ENCODE peak calls at places on chromosomes 13 and 19, in four cellular contexts. One of them, this sample, is unnamed. For H3K4me1, the result is how much of the 10 kb centered on the place peaks cover.

GRCh38 chr13:19845758-19846157 is 17.7 kb downstream of the ZMYM5 start:
- DNase-seq in K562: peak
- DNase-seq in H1: no peak
- DNase-seq in GM12878: no peak
- DNase-seq in this sample: peak

GRCh38 chr13:52765991-52766390 is 26.4 kb upstream of the CNMD start:
- DNase-seq in GM12878: no peak
- DNase-seq in K562: no peak
- DNase-seq in H1: no peak
- DNase-seq in this sample: no peak

GRCh38 chr13:41075034-41075433 is 13.7 kb downstream of the WBP4 start:
- DNase-seq in GM12878: no peak
- DNase-seq in H1: no peak
- DNase-seq in K562: peak
- DNase-seq in this sample: no peak

GRCh38 chr19:39412100-39412866 is at the start of gene PLEKHG2:
- DNase-seq in H1: peak
- DNase-seq in K562: peak
- DNase-seq in GM12878: peak
- DNase-seq in this sample: peak

GRCh38 chr13:106997219-106997618 is 429.3 kb upstream of the ARGLU1 start:
- DNase-seq in K562: no peak
- DNase-seq in H1: no peak
- DNase-seq in GM12878: no peak
- DNase-seq in this sample: no peak

GRCh38 chr19:58559275-58560006 is 1.0 kb upstream of the UBE2M start:
- DNase-seq in K562: peak
- DNase-seq in GM12878: peak
- DNase-seq in H1: no peak
- DNase-seq in this sample: peak

GRCh38 chr19:58434217-58434616 is 5.7 kb downstream of the ZNF132 start:
- DNase-seq in GM12878: no peak
- DNase-seq in H1: no peak
- DNase-seq in K562: no peak
- DNase-seq in this sample: no peak

GRCh38 chr19:46413262-46414031 is at the start of gene CCDC8:
- DNase-seq in H1: peak
- DNase-seq in GM12878: no peak
- DNase-seq in K562: peak
- DNase-seq in this sample: no peak

GRCh38 chr13:50999641-51000040 is 90.0 kb downstream of the RNASEH2B start:
- DNase-seq in GM12878: no peak
- DNase-seq in H1: no peak
- DNase-seq in K562: no peak
- DNase-seq in this sample: no peak

GRCh38 chr13:78160793-78161192 is 242.2 kb upstream of the EDNRB start:
- DNase-seq in H1: no peak
- DNase-seq in GM12878: no peak
- DNase-seq in K562: no peak
- DNase-seq in this sample: no peak

GRCh38 chr19:1298235-1298634 is 12.6 kb downstream of the EFNA2 start:
- DNase-seq in H1: no peak
- DNase-seq in GM12878: no peak
- DNase-seq in K562: no peak
- DNase-seq in this sample: no peak

GRCh38 chr13:104593251-104593576 is 1527.0 kb upstream of the SLC10A2 start:
- DNase-seq in H1: no peak
- DNase-seq in K562: no peak
- DNase-seq in GM12878: no peak
- DNase-seq in this sample: no peak

GRCh38 chr19:3798137-3798536 is 12.0 kb upstream of the MATK start:
- DNase-seq in H1: no peak
- DNase-seq in K562: no peak
- DNase-seq in GM12878: no peak
- DNase-seq in this sample: no peak

GRCh38 chr13:37168922-37169321 is 63.5 kb upstream of the CSNK1A1L start:
- DNase-seq in GM12878: no peak
- DNase-seq in H1: no peak
- DNase-seq in K562: no peak
- DNase-seq in this sample: no peak

GRCh38 chr19:42276821-42277220 is 7.8 kb downstream of the CIC start:
- DNase-seq in H1: no peak
- DNase-seq in GM12878: no peak
- DNase-seq in K562: no peak
- DNase-seq in this sample: no peak

GRCh38 chr19:42275103-42275502 is 6.1 kb downstream of the CIC start:
- DNase-seq in K562: no peak
- DNase-seq in H1: no peak
- DNase-seq in GM12878: no peak
- DNase-seq in this sample: no peak

GRCh38 chr19:42275517-42275916 is 6.5 kb downstream of the CIC start:
- DNase-seq in H1: no peak
- DNase-seq in K562: no peak
- DNase-seq in GM12878: no peak
- DNase-seq in this sample: no peak

GRCh38 chr19:42277821-42278809 is 9.1 kb downstream of the CIC start:
- DNase-seq in GM12878: no peak
- DNase-seq in K562: no peak
- DNase-seq in H1: no peak
- DNase-seq in this sample: no peak

GRCh38 chr19:42276284-42276683 is 7.2 kb downstream of the CIC start:
- DNase-seq in H1: no peak
- DNase-seq in K562: no peak
- DNase-seq in GM12878: no peak
- DNase-seq in this sample: no peak
- H3K4me1 ChIP-seq in H1: under half
- H3K4me1 ChIP-seq in K562: under half
- H3K4me1 ChIP-seq in GM12878: under half
- H3K4me1 ChIP-seq in this sample: under half

DNA sequence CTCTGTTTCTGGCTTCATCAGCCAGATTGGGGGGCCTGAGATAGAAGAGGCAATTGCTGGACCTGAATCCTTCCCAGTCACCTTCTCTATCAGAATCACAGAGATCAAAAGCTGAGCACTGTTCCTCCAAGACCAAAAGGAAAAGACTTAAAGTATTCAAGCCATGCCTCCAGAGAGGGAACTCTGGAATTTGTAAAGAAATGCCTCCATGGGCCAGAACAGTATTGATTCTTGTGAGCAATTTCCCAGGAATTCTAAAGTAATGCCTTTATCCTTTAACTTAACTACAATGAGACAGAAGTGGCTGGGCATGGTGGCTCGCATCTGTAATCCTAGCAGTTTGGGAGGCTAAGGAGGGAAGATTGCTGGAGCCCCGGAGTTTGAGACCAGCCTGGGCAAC is 148.8 kb downstream of the FLT1 start:
- DNase-seq in K562: no peak
- DNase-seq in H1: no peak
- DNase-seq in GM12878: no peak
- DNase-seq in this sample: no peak
- H3K4me2 ChIP-seq in K562: no peak
- H3K4me2 ChIP-seq in H1: no peak
- H3K4me2 ChIP-seq in GM12878: no peak
- H3K4me2 ChIP-seq in this sample: no peak

GRCh38 chr13:42981317-42981716 is 10.7 kb downstream of the EPSTI1 start:
- DNase-seq in GM12878: no peak
- DNase-seq in K562: no peak
- DNase-seq in H1: no peak
- DNase-seq in this sample: no peak

GRCh38 chr13:42986176-42986574 is 5.9 kb downstream of the EPSTI1 start:
- DNase-seq in GM12878: no peak
- DNase-seq in H1: no peak
- DNase-seq in K562: no peak
- DNase-seq in this sample: no peak

GRCh38 chr13:42984691-42985090 is 7.3 kb downstream of the EPSTI1 start:
- DNase-seq in H1: no peak
- DNase-seq in K562: no peak
- DNase-seq in GM12878: no peak
- DNase-seq in this sample: no peak

GRCh38 chr13:42981853-42982252 is 10.2 kb downstream of the EPSTI1 start:
- DNase-seq in H1: no peak
- DNase-seq in K562: no peak
- DNase-seq in GM12878: no peak
- DNase-seq in this sample: no peak

DNA sequence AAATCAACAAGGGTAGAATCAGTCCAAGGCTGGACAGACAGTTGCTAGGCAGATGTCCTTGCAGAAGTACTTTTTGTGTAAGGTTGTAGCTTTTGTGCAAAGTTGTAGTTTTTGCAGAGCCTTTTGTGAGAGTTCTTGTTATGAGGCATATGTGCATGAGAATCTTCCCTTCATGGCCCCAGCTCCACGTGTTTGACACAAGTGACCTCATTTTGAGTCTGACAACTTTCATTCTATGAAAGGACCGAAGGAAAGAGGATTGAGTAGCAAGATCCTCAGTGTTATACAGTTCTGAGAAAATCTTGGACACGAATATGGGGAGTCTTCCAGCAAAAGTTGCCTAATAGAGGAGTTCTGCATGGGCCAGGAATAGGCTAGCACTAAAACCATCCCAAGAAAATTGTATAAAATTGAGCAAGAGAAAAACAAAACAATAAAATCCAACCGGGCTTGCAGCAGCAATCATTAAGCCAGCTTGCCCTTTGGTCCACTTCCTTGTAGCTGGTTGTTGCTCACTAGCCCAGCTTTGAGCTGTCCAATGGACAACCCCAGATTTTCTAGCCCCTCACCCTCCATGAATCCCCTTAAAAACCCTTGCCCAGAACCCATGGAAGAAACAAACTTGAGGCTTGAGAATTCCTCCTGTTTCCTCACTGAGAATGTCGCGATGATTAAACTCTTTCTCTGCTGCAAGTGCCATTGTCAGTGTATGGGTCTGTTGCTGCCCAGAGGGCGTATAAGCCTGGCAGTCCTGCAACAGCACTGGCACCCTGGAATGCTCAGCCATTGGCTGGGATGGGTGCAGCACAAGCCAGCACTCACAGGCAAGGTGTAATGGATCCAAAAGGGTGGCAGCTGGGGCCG is 6.5 kb downstream of the EPSTI1 start:
- DNase-seq in H1: no peak
- DNase-seq in K562: no peak
- DNase-seq in GM12878: no peak
- DNase-seq in this sample: no peak
- TF ChIP-seq EGR1 in H1: no peak
- TF ChIP-seq EGR1 in K562: no peak
- TF ChIP-seq EGR1 in GM12878: no peak
- TF ChIP-seq EGR1 in this sample: no peak

GRCh38 chr19:9842834-9843625 is 7.9 kb downstream of the PIN1 start:
- DNase-seq in GM12878: no peak
- DNase-seq in K562: no peak
- DNase-seq in H1: no peak
- DNase-seq in this sample: no peak

GRCh38 chr19:9838324-9838723 is 3.2 kb downstream of the PIN1 start:
- DNase-seq in K562: no peak
- DNase-seq in GM12878: no peak
- DNase-seq in H1: no peak
- DNase-seq in this sample: no peak

GRCh38 chr19:9836021-9836420 is 903 bp downstream of the PIN1 start:
- DNase-seq in GM12878: no peak
- DNase-seq in H1: no peak
- DNase-seq in K562: peak
- DNase-seq in this sample: no peak

GRCh38 chr19:9835507-9835949 is 410 bp downstream of the PIN1 start:
- DNase-seq in K562: no peak
- DNase-seq in GM12878: no peak
- DNase-seq in H1: no peak
- DNase-seq in this sample: no peak

DNA sequence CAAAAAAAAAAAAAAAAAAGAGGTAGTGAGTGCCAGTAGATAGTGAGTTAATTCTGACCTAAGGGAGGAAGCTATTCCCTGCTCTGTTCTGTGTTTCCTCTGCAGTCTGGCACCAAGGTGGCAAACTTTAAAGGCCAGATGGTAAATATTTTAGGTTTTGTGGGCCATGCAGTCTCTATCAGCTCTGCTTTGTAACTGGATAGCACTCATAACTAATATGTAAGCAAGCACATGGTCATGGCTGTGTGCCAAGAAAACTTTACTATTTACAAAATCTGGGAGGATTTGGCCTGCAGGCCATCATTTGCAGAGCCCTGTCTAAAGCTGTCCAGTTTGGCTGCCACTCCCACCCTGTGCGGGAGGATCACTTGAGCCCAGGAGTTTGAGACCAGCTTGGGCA is 4.3 kb downstream of the PIN1 start:
- DNase-seq in GM12878: no peak
- DNase-seq in K562: peak
- DNase-seq in H1: no peak
- DNase-seq in this sample: no peak
- H3K4me1 ChIP-seq in GM12878: under half
- H3K4me1 ChIP-seq in K562: under half
- H3K4me1 ChIP-seq in H1: under half
- H3K4me1 ChIP-seq in this sample: under half

GRCh38 chr19:53621885-53622710 is 9.7 kb upstream of the DPRX start:
- DNase-seq in K562: no peak
- DNase-seq in GM12878: no peak
- DNase-seq in H1: no peak
- DNase-seq in this sample: no peak
- H3K4me2 ChIP-seq in K562: no peak
- H3K4me2 ChIP-seq in GM12878: no peak
- H3K4me2 ChIP-seq in H1: no peak
- H3K4me2 ChIP-seq in this sample: no peak

GRCh38 chr13:72255908-72256307 is 388.9 kb upstream of the DACH1 start:
- DNase-seq in GM12878: no peak
- DNase-seq in H1: peak
- DNase-seq in K562: no peak
- DNase-seq in this sample: peak
- TF ChIP-seq EGR1 in GM12878: no peak
- TF ChIP-seq EGR1 in H1: no peak
- TF ChIP-seq EGR1 in K562: no peak
- TF ChIP-seq EGR1 in this sample: no peak